ENCODE peak calls at places on chromosomes 6 and 20, in four cellular contexts. One of them, this sample, is unnamed.

GRCh38 chr6:111494951-111495350 is 11.9 kb upstream of the REV3L start:
- DNase-seq in neural progenitor cell: no peak
- DNase-seq in nephron progenitor cell: no peak
- DNase-seq in neural crest cell: no peak
- DNase-seq in this sample: no peak

GRCh38 chr20:41468994-41469600 is 102.5 kb upstream of the EMILIN3 start:
- DNase-seq in neural crest cell: no peak
- DNase-seq in neural progenitor cell: no peak
- DNase-seq in nephron progenitor cell: no peak
- DNase-seq in this sample: no peak

GRCh38 chr6:81995548-81996289 is 243.2 kb upstream of the TENT5A start:
- DNase-seq in neural progenitor cell: no peak
- DNase-seq in neural crest cell: no peak
- DNase-seq in nephron progenitor cell: no peak
- DNase-seq in this sample: no peak

GRCh38 chr20:47810116-47810672 is 24.9 kb upstream of the SULF2 start:
- DNase-seq in neural progenitor cell: no peak
- DNase-seq in nephron progenitor cell: no peak
- DNase-seq in neural crest cell: no peak
- DNase-seq in this sample: no peak

GRCh38 chr20:19981091-19981490 is 36.1 kb upstream of the NAA20 start:
- DNase-seq in nephron progenitor cell: no peak
- DNase-seq in neural progenitor cell: no peak
- DNase-seq in neural crest cell: no peak
- DNase-seq in this sample: no peak

GRCh38 chr6:26104457-26105108 is 17.4 kb downstream of the HFE start:
- DNase-seq in neural progenitor cell: no peak
- DNase-seq in nephron progenitor cell: no peak
- DNase-seq in neural crest cell: no peak
- DNase-seq in this sample: no peak

GRCh38 chr6:127103482-127103881 is 15.0 kb upstream of the RSPO3 start:
- DNase-seq in neural crest cell: no peak
- DNase-seq in nephron progenitor cell: no peak
- DNase-seq in neural progenitor cell: no peak
- DNase-seq in this sample: no peak

GRCh38 chr20:49592120-49592519 is 24.2 kb upstream of the PTGIS start:
- DNase-seq in neural crest cell: no peak
- DNase-seq in neural progenitor cell: no peak
- DNase-seq in nephron progenitor cell: no peak
- DNase-seq in this sample: no peak

GRCh38 chr6:54992789-54993188 is 146.2 kb downstream of the FAM83B start:
- DNase-seq in neural crest cell: no peak
- DNase-seq in nephron progenitor cell: no peak
- DNase-seq in neural progenitor cell: peak; percentile 14
- DNase-seq in this sample: no peak
- TF ChIP-seq CTCF in neural crest cell: peak; percentile 59
- TF ChIP-seq CTCF in nephron progenitor cell: no peak
- TF ChIP-seq CTCF in neural progenitor cell: peak; percentile 49
- TF ChIP-seq CTCF in this sample: peak; percentile 63

GRCh38 chr6:28809947-28810654 is 113.7 kb downstream of the TRIM27 start:
- DNase-seq in nephron progenitor cell: peak; percentile 38
- DNase-seq in neural progenitor cell: peak; percentile 67
- DNase-seq in neural crest cell: no peak
- DNase-seq in this sample: no peak
- TF ChIP-seq CTCF in nephron progenitor cell: no peak
- TF ChIP-seq CTCF in neural progenitor cell: peak; percentile 24
- TF ChIP-seq CTCF in neural crest cell: no peak
- TF ChIP-seq CTCF in this sample: no peak

GRCh38 chr6:31663961-31664789 is 622 bp downstream of the GPANK1 start:
- DNase-seq in nephron progenitor cell: no peak
- DNase-seq in neural crest cell: no peak
- DNase-seq in neural progenitor cell: no peak
- DNase-seq in this sample: no peak
- TF ChIP-seq CTCF in nephron progenitor cell: no peak
- TF ChIP-seq CTCF in neural crest cell: no peak
- TF ChIP-seq CTCF in neural progenitor cell: no peak
- TF ChIP-seq CTCF in this sample: no peak

DNA sequence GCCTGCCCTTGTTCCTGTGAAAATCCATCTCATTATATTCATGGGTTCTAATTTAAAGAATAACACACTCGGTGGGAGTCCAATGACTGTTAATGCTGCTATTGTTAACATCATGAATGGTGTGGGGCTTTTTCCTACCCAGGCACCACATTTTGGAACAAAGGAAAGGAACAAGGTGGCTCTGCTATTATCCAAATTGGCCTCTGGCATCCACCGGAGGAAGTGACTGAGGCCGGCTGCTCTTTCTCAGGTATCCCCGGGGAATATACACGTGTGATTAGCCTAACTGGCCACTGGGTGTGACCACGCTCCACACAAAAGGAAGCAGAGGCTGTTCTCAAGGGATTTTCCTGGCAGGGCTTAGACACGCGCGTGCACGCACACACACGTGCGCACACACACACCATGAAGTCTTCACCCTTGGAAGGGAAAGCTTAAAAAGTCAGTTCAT is 601.2 kb upstream of the ARID1B start:
- DNase-seq in nephron progenitor cell: peak; percentile 9
- DNase-seq in neural progenitor cell: peak; percentile 88
- DNase-seq in neural crest cell: no peak
- DNase-seq in this sample: peak; percentile 24
- TF ChIP-seq CTCF in nephron progenitor cell: no peak
- TF ChIP-seq CTCF in neural progenitor cell: peak; percentile 61
- TF ChIP-seq CTCF in neural crest cell: peak; percentile 54
- TF ChIP-seq CTCF in this sample: peak; percentile 20

GRCh38 chr6:34063641-34064040 is 82.2 kb downstream of the GRM4 start:
- DNase-seq in neural crest cell: no peak
- DNase-seq in nephron progenitor cell: no peak
- DNase-seq in neural progenitor cell: no peak
- DNase-seq in this sample: no peak

GRCh38 chr6:34061348-34061747 is 84.5 kb downstream of the GRM4 start:
- DNase-seq in nephron progenitor cell: no peak
- DNase-seq in neural crest cell: no peak
- DNase-seq in neural progenitor cell: no peak
- DNase-seq in this sample: no peak

GRCh38 chr6:34062156-34062555 is 83.7 kb downstream of the GRM4 start:
- DNase-seq in neural progenitor cell: no peak
- DNase-seq in nephron progenitor cell: no peak
- DNase-seq in neural crest cell: no peak
- DNase-seq in this sample: no peak

GRCh38 chr6:34064675-34065074 is 81.2 kb downstream of the GRM4 start:
- DNase-seq in nephron progenitor cell: no peak
- DNase-seq in neural crest cell: no peak
- DNase-seq in neural progenitor cell: no peak
- DNase-seq in this sample: no peak

GRCh38 chr6:34062815-34063214 is 83.1 kb downstream of the GRM4 start:
- DNase-seq in neural progenitor cell: no peak
- DNase-seq in neural crest cell: peak; percentile 22
- DNase-seq in nephron progenitor cell: no peak
- DNase-seq in this sample: no peak
- TF ChIP-seq CTCF in neural progenitor cell: peak; percentile 42
- TF ChIP-seq CTCF in neural crest cell: no peak
- TF ChIP-seq CTCF in nephron progenitor cell: peak; percentile 24
- TF ChIP-seq CTCF in this sample: peak; percentile 66

DNA sequence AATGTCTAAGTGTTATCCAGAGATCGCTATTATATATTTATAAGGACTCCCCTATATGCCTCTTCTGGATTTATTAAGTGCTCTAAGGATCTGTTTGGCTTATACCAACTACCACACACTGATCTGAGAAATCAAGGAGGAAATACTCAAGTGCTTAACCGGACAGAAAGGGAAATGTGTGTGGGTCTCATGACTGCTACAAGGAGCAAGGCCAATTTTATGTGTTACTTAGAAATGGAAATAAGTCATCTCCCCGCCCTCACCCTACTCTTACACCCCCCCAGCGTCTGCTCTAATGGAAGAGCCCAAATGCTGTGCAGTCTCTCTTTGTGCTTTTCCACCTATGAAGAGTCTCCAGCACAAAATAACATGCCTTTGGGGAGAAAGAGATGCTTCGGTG is 428.8 kb upstream of the ARID1B start:
- DNase-seq in neural crest cell: no peak
- DNase-seq in neural progenitor cell: no peak
- DNase-seq in nephron progenitor cell: no peak
- DNase-seq in this sample: no peak
- TF ChIP-seq CTCF in neural crest cell: no peak
- TF ChIP-seq CTCF in neural progenitor cell: no peak
- TF ChIP-seq CTCF in nephron progenitor cell: no peak
- TF ChIP-seq CTCF in this sample: no peak

This sample was measured in endothelial cell.